ENCODE peak calls at places on chromosome 18, in seven cellular contexts. One of them, this sample, is unnamed.

GRCh38 chr18:79912994-79913831 is 38.2 kb downstream of the SLC66A2 start:
- DNase-seq in K562: no peak
- DNase-seq in HL-60: no peak
- DNase-seq in A549: no peak
- DNase-seq in HepG2: no peak
- DNase-seq in SK-N-SH: no peak
- DNase-seq in HCT116: no peak
- DNase-seq in this sample: no peak

GRCh38 chr18:513826-514530 is 13.5 kb upstream of the COLEC12 start:
- DNase-seq in HCT116: no peak
- DNase-seq in HepG2: no peak
- DNase-seq in HL-60: no peak
- DNase-seq in A549: no peak
- DNase-seq in SK-N-SH: no peak
- DNase-seq in K562: no peak
- DNase-seq in this sample: no peak

GRCh38 chr18:24763765-24764548 is 303.5 kb downstream of the HRH4 start:
- DNase-seq in SK-N-SH: no peak
- DNase-seq in A549: no peak
- DNase-seq in HepG2: no peak
- DNase-seq in K562: no peak
- DNase-seq in HCT116: no peak
- DNase-seq in HL-60: no peak
- DNase-seq in this sample: no peak

GRCh38 chr18:59021500-59021899 is 118.2 kb upstream of the SEC11C start:
- DNase-seq in HL-60: no peak
- DNase-seq in A549: no peak
- DNase-seq in K562: no peak
- DNase-seq in HCT116: no peak
- DNase-seq in SK-N-SH: peak
- DNase-seq in HepG2: no peak
- DNase-seq in this sample: no peak

GRCh38 chr18:71327443-71328120 is 1038.7 kb downstream of the SOCS6 start:
- DNase-seq in A549: no peak
- DNase-seq in HepG2: no peak
- DNase-seq in SK-N-SH: no peak
- DNase-seq in HL-60: no peak
- DNase-seq in HCT116: no peak
- DNase-seq in K562: no peak
- DNase-seq in this sample: no peak

GRCh38 chr18:3983351-3983969 is 471.6 kb downstream of the DLGAP1 start:
- DNase-seq in HL-60: no peak
- DNase-seq in A549: peak
- DNase-seq in HCT116: no peak
- DNase-seq in SK-N-SH: no peak
- DNase-seq in HepG2: no peak
- DNase-seq in K562: peak
- DNase-seq in this sample: no peak

GRCh38 chr18:76255070-76255683 is 239.9 kb downstream of the ZNF516 start:
- DNase-seq in HL-60: no peak
- DNase-seq in HCT116: peak
- DNase-seq in A549: no peak
- DNase-seq in HepG2: no peak
- DNase-seq in K562: peak
- DNase-seq in SK-N-SH: no peak
- DNase-seq in this sample: no peak

GRCh38 chr18:79933765-79934164 is 17.7 kb downstream of the SLC66A2 start:
- DNase-seq in HepG2: peak
- DNase-seq in A549: no peak
- DNase-seq in K562: no peak
- DNase-seq in SK-N-SH: no peak
- DNase-seq in HCT116: no peak
- DNase-seq in HL-60: peak
- DNase-seq in this sample: peak

DNA sequence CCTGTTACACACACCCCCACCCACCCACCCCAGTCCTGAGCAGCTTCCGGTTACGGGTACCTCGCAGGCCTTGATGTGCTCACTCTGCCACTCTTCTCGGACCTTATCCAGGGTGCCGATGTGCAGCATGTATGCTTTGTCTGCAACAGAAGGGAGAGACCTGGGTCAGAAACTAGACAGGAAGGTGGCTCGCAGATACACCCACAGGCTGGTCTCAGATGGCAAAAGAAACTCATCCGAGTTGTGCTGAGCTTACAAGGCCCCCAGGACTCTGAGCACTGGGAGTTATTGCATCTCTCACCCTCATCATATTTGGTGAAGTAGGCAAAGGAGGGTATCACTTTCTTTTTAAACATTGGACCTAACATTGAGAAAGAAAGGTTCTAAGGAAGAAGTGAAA is 30.6 kb upstream of the EPG5 start:
- DNase-seq in SK-N-SH: no peak
- DNase-seq in HepG2: no peak
- DNase-seq in A549: no peak
- DNase-seq in HCT116: no peak
- DNase-seq in K562: no peak
- DNase-seq in HL-60: no peak
- DNase-seq in this sample: peak
- TF ChIP-seq REST in SK-N-SH: no peak
- TF ChIP-seq REST in HepG2: no peak
- TF ChIP-seq REST in A549: no peak
- TF ChIP-seq REST in HCT116: no peak
- TF ChIP-seq REST in K562: no peak
- TF ChIP-seq REST in HL-60: no peak
- TF ChIP-seq REST in this sample: no peak

DNA sequence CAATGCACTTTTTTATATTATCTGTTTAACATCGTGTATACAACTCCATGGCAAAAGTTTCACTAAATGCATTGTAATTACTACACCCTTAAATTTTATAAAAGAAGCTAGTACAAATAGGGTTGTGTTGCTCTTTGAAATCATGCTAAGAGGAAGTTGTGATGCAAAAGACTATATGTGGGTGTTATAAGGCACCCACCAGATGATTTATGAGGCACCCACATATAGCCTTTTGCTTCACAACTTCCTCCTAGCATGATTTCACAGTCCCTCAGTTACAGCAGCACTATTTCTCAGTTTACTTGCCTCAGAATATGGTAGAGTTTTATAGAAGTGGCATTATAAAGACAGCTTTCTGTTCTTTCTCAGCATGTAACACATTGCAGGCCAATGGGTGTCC is 277.3 kb upstream of the DOK6 start:
- DNase-seq in SK-N-SH: no peak
- DNase-seq in HCT116: no peak
- DNase-seq in HepG2: no peak
- DNase-seq in K562: no peak
- DNase-seq in A549: no peak
- DNase-seq in HL-60: no peak
- DNase-seq in this sample: no peak
- TF ChIP-seq REST in SK-N-SH: no peak
- TF ChIP-seq REST in HCT116: no peak
- TF ChIP-seq REST in HepG2: no peak
- TF ChIP-seq REST in K562: no peak
- TF ChIP-seq REST in A549: no peak
- TF ChIP-seq REST in HL-60: no peak
- TF ChIP-seq REST in this sample: no peak

DNA sequence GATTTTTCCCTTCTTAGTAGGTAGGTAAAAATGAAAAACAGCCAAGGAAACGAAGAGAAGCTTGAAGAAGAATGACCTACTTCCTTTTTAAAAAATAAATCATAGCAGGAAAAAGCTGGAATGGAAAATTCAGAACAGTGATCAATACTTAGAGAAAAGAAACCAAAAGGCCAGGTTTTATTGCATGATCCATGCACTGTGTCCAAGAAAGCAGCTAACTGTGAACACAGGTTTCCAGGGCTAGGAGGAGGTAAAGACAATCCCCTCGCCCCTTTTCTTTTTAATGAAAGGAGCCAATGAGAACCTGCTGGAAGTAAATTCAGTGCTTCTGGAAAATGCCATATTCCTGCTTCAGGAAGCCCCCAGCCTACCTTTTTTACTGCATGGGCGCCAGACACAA is 47.2 kb downstream of the BOD1L2 start:
- DNase-seq in HCT116: no peak
- DNase-seq in A549: no peak
- DNase-seq in HL-60: no peak
- DNase-seq in K562: no peak
- DNase-seq in HepG2: no peak
- DNase-seq in SK-N-SH: no peak
- DNase-seq in this sample: no peak
- TF ChIP-seq REST in HCT116: no peak
- TF ChIP-seq REST in A549: no peak
- TF ChIP-seq REST in HL-60: no peak
- TF ChIP-seq REST in K562: no peak
- TF ChIP-seq REST in HepG2: no peak
- TF ChIP-seq REST in SK-N-SH: no peak
- TF ChIP-seq REST in this sample: no peak

GRCh38 chr18:78890388-78890787 is 89.2 kb upstream of the SALL3 start:
- DNase-seq in SK-N-SH: no peak
- DNase-seq in HL-60: no peak
- DNase-seq in HepG2: no peak
- DNase-seq in HCT116: no peak
- DNase-seq in K562: no peak
- DNase-seq in A549: no peak
- DNase-seq in this sample: no peak
- TF ChIP-seq REST in SK-N-SH: no peak
- TF ChIP-seq REST in HL-60: no peak
- TF ChIP-seq REST in HepG2: no peak
- TF ChIP-seq REST in HCT116: no peak
- TF ChIP-seq REST in K562: no peak
- TF ChIP-seq REST in A549: no peak
- TF ChIP-seq REST in this sample: no peak

GRCh38 chr18:8893221-8893620 is 187.9 kb downstream of the MTCL1 start:
- DNase-seq in HL-60: no peak
- DNase-seq in SK-N-SH: no peak
- DNase-seq in K562: peak
- DNase-seq in HepG2: no peak
- DNase-seq in HCT116: no peak
- DNase-seq in A549: no peak
- DNase-seq in this sample: no peak

GRCh38 chr18:8890957-8891464 is 185.7 kb downstream of the MTCL1 start:
- DNase-seq in HCT116: peak
- DNase-seq in A549: peak
- DNase-seq in SK-N-SH: no peak
- DNase-seq in HepG2: peak
- DNase-seq in HL-60: no peak
- DNase-seq in K562: peak
- DNase-seq in this sample: peak

GRCh38 chr18:8894823-8895222 is 189.5 kb downstream of the MTCL1 start:
- DNase-seq in A549: no peak
- DNase-seq in HCT116: no peak
- DNase-seq in HL-60: no peak
- DNase-seq in HepG2: no peak
- DNase-seq in SK-N-SH: no peak
- DNase-seq in K562: no peak
- DNase-seq in this sample: no peak

GRCh38 chr18:8893628-8894231 is 188.4 kb downstream of the MTCL1 start:
- DNase-seq in HL-60: no peak
- DNase-seq in SK-N-SH: no peak
- DNase-seq in HepG2: no peak
- DNase-seq in K562: no peak
- DNase-seq in HCT116: no peak
- DNase-seq in A549: no peak
- DNase-seq in this sample: no peak

GRCh38 chr18:8889479-8889878 is 184.1 kb downstream of the MTCL1 start:
- DNase-seq in K562: no peak
- DNase-seq in HCT116: no peak
- DNase-seq in A549: no peak
- DNase-seq in HL-60: no peak
- DNase-seq in SK-N-SH: no peak
- DNase-seq in HepG2: no peak
- DNase-seq in this sample: no peak
- TF ChIP-seq REST in K562: no peak
- TF ChIP-seq REST in HCT116: no peak
- TF ChIP-seq REST in A549: no peak
- TF ChIP-seq REST in HL-60: no peak
- TF ChIP-seq REST in SK-N-SH: no peak
- TF ChIP-seq REST in HepG2: no peak
- TF ChIP-seq REST in this sample: no peak

DNA sequence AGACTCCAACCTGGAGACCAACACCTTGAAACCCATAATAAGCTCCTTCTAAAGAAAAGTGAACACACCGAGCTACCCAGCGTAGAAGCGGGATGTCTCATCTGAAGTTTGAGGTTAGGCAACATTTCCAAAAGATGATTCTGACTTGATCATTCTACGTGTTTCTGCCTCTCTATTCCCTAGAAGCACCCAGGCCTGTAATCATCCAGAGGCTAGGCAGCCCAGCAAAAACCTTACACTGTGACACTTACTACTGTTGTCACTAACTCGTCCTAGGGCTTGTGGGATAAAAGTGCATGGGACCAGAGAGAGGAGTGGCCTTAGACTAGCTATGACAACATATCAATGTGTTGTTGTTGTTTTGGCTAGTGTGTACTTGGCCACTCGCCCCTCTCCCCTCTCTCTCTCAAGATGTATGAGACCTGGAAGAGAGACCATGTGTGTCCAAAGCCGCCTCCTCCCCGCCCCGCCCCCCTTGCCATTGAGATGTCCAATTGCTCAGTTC is 1.4 kb downstream of the ZBTB14 start:
- DNase-seq in HepG2: no peak
- DNase-seq in A549: no peak
- DNase-seq in HCT116: no peak
- DNase-seq in K562: peak
- DNase-seq in SK-N-SH: peak
- DNase-seq in HL-60: no peak
- DNase-seq in this sample: no peak
- TF ChIP-seq REST in HepG2: no peak
- TF ChIP-seq REST in A549: no peak
- TF ChIP-seq REST in HCT116: no peak
- TF ChIP-seq REST in K562: no peak
- TF ChIP-seq REST in SK-N-SH: no peak
- TF ChIP-seq REST in HL-60: no peak
- TF ChIP-seq REST in this sample: no peak

DNA sequence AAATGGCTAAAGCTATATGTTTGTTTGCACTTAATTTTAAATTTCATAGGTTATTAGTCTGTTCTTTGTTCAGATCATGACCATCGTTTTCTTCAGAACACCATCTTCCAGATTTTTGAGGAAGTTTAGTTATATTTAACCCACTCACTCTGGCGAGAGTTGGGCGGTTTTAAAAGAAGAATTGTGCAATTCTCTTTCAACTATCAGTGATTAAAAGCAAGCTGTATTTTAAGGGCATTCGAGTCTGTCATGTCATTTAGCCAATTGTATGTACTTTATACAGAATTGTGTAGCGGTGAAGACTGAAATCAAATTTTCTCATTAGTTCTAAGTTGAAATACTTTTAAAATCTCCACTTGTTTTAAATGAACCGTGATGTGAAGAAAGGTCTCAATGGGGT is 214.7 kb upstream of the DTNA start:
- DNase-seq in SK-N-SH: no peak
- DNase-seq in A549: no peak
- DNase-seq in HCT116: no peak
- DNase-seq in K562: no peak
- DNase-seq in HepG2: no peak
- DNase-seq in HL-60: peak
- DNase-seq in this sample: no peak
- TF ChIP-seq REST in SK-N-SH: no peak
- TF ChIP-seq REST in A549: no peak
- TF ChIP-seq REST in HCT116: no peak
- TF ChIP-seq REST in K562: no peak
- TF ChIP-seq REST in HepG2: no peak
- TF ChIP-seq REST in HL-60: no peak
- TF ChIP-seq REST in this sample: no peak